ENCODE peak calls at places on chromosomes 1 and 21, in four cellular contexts. Y is HCT116, V is K562, E is HepG2. B is an unnamed sample.

GRCh38 chr1:243396876-243397275 is 141.0 kb downstream of the SDCCAG8 start:
- DNase-seq in V (no peak), E (no peak), Y (no peak), B (no peak)

GRCh38 chr1:36764796-36765195 is 269.5 kb downstream of the GRIK3 start:
- DNase-seq in V (no peak), Y (no peak), E (no peak), B (no peak)

GRCh38 chr1:59261537-59261936 is 35.4 kb upstream of the FGGY start:
- DNase-seq in V (no peak), Y (no peak), E (no peak), B (no peak)

GRCh38 chr1:93219443-93219842 is 38.9 kb downstream of the CCDC18 start:
- DNase-seq in E (no peak), Y (no peak), V (no peak), B (no peak)

GRCh38 chr1:30600258-30600657 is 123.1 kb downstream of the MATN1 start:
- DNase-seq in Y (no peak), E (no peak), V (no peak), B (no peak)

GRCh38 chr1:243786546-243786945 is 63.5 kb downstream of the AKT3 start:
- DNase-seq in E (no peak), Y (no peak), V (no peak), B (no peak)

GRCh38 chr1:224637936-224638335 is 21.8 kb downstream of the CNIH3 start:
- DNase-seq in E (no peak), Y (no peak), V (no peak), B (no peak)

GRCh38 chr21:35593000-35593502 is 467.3 kb downstream of the SETD4 start:
- DNase-seq in E (no peak), V (no peak), Y (no peak), B (no peak)

GRCh38 chr1:16144325-16145029 is 11.4 kb downstream of the EPHA2 start:
- DNase-seq in Y (no peak), V (peak), E (no peak), B (no peak)

GRCh38 chr1:31318146-31318545 is 21.3 kb downstream of the ZCCHC17 start:
- DNase-seq in E (peak), Y (no peak), V (no peak), B (no peak)

GRCh38 chr1:161192476-161193465 is 6.1 kb downstream of the ADAMTS4 start:
- DNase-seq in Y (peak), E (peak), V (peak), B (no peak)

GRCh38 chr1:3695326-3696217 is 43.3 kb downstream of the TP73 start:
- DNase-seq in E (peak), Y (no peak), V (peak), B (no peak)

GRCh38 chr1:30982937-30983336 is 74.4 kb upstream of the SDC3 start:
- DNase-seq in Y (no peak), E (no peak), V (no peak), B (no peak)

GRCh38 chr1:154955039-154955717 is 721 bp downstream of the PBXIP1 start:
- DNase-seq in V (peak), E (peak), Y (no peak), B (no peak)

GRCh38 chr1:205304695-205305070 is 16.9 kb downstream of the NUAK2 start:
- DNase-seq in E (no peak), Y (no peak), V (no peak), B (no peak)

DNA sequence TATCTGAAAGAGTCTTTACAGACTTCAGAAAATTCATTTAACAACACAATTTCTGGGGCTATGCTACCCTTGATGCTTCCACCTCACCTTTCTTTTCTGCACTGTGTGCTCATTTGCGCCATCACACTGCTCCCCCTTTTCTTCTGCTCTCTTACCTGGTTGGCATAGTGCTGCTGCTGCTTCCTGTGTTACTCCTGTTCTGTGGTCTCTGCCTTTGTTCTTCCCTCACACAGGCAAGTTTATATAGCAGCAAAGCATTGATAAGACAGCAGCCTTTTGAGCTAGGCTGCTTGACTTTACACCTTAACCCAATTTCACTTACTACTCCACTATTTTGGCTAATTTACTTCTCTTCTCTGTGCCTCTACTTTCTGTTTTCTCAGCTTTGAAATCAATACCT is 18.3 kb downstream of the SGIP1 start:
- DNase-seq in E (no peak), Y (no peak), V (no peak), B (no peak)
- TF ChIP-seq POLR2AphosphoS5 in E (no peak), Y (no peak), V (no peak), B (no peak)

GRCh38 chr1:145918144-145918991 is at the start of gene PEX11B:
- DNase-seq in V (peak), E (peak), Y (peak), B (peak)
- TF ChIP-seq REST in V (no peak), E (no peak), Y (no peak), B (no peak)

GRCh38 chr1:226628624-226629155 is 80.1 kb downstream of the STUM start:
- DNase-seq in Y (no peak), V (no peak), E (no peak), B (no peak)
- TF ChIP-seq TCF7L2 in Y (no peak), V (no peak), E (no peak), B (no peak)

GRCh38 chr1:5494518-5494917 is 497.7 kb downstream of the NPHP4 start:
- DNase-seq in V (no peak), Y (no peak), E (no peak), B (no peak)
- TF ChIP-seq POLR2AphosphoS5 in V (no peak), Y (no peak), E (no peak), B (no peak)

GRCh38 chr1:241560511-241561187 is 28.5 kb downstream of the KMO start:
- DNase-seq in V (no peak), Y (no peak), E (no peak), B (no peak)
- TF ChIP-seq REST in V (no peak), Y (no peak), E (no peak), B (no peak)

DNA sequence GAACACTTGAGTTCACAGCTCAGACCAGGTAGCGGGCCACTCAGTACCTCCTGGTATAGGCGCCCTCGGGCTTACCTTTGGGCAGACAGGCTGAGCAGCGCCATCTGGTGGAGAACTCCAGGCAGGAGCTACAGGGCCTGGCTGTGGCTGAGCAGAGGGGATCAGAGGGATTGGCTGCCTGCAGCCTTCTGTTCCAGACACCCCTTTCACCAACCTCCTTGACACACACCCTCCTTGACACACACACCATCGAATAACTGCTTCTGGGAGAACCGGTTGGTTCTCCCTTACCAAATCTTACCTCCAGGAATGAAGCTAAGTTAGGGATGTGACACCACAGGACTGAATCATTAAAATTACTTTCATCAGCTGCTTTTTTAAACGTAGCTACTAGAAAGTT is 6.5 kb downstream of the LIN28A start:
- DNase-seq in Y (peak), E (peak), V (peak), B (peak)
- TF ChIP-seq TCF7L2 in Y (no peak), E (no peak), V (no peak), B (no peak)